ENCODE peak calls at places on chromosomes 1 and 21, in four cellular contexts. E is mesothelial cell of epicardium, K is cardiac muscle cell, G is GM10248. L is an unnamed sample.

GRCh38 chr1:111847519-111847918 is 91.8 kb downstream of the DDX20 start:
- DNase-seq in E (no peak), K (no peak), G (no peak), L (no peak)

GRCh38 chr1:189804352-189804751 is 673.3 kb downstream of the BRINP3 start:
- DNase-seq in E (no peak), K (peak; percentile 5), G (no peak), L (no peak)

GRCh38 chr1:156499703-156500577 is 635 bp downstream of the MEF2D start:
- DNase-seq in E (no peak), K (no peak), G (no peak), L (peak; percentile 57)

GRCh38 chr1:216323344-216323743 is 99.9 kb downstream of the USH2A start:
- DNase-seq in E (no peak), K (no peak), G (no peak), L (no peak)

GRCh38 chr1:44723064-44723463 is 7.9 kb downstream of the RNU5D-1 start:
- DNase-seq in E (no peak), K (no peak), G (no peak), L (no peak)

GRCh38 chr1:93081716-93082115 is 2.6 kb downstream of the MTF2 start:
- DNase-seq in E (no peak), K (no peak), G (no peak), L (no peak)

GRCh38 chr1:84298688-84299535 is 2.6 kb upstream of the SAMD13 start:
- DNase-seq in E (no peak), K (peak; percentile 52), G (peak; percentile 64), L (peak; percentile 48)

GRCh38 chr21:18153063-18153462 is 91.6 kb upstream of the CHODL start:
- DNase-seq in E (no peak), K (no peak), G (no peak), L (no peak)

GRCh38 chr1:53246261-53247134 is 8.2 kb upstream of the MAGOH start:
- DNase-seq in E (no peak), K (no peak), G (no peak), L (no peak)

GRCh38 chr1:48450505-48450904 is 21.5 kb downstream of the SPATA6 start:
- DNase-seq in E (no peak), K (no peak), G (no peak), L (no peak)

GRCh38 chr21:33386222-33386784 is 16.9 kb upstream of the IFNGR2 start:
- DNase-seq in E (no peak), K (peak; percentile 24), G (no peak), L (no peak)

GRCh38 chr1:180169641-180170155 is 15.0 kb downstream of the QSOX1 start:
- DNase-seq in E (no peak), K (no peak), G (no peak), L (no peak)

GRCh38 chr1:33429846-33430750 is 797 bp downstream of the PHC2 start:
- DNase-seq in E (peak; percentile 33), K (peak; percentile 54), G (no peak), L (peak; percentile 52)

GRCh38 chr1:59769412-59770095 is 45.2 kb upstream of the HOOK1 start:
- DNase-seq in E (no peak), K (no peak), G (no peak), L (no peak)

GRCh38 chr1:7333576-7333975 is 437.5 kb upstream of the VAMP3 start:
- DNase-seq in E (no peak), K (no peak), G (no peak), L (no peak)

GRCh38 chr1:154154534-154155181 is at the start of gene NUP210L:
- DNase-seq in E (no peak), K (no peak), G (no peak), L (peak; percentile 55)

GRCh38 chr1:204307334-204307883 is 52.3 kb downstream of the PLEKHA6 start:
- DNase-seq in E (no peak), K (peak; percentile 63), G (no peak), L (no peak)

GRCh38 chr21:16968436-16968835 is 544.4 kb upstream of the CXADR start:
- DNase-seq in E (no peak), K (no peak), G (no peak), L (no peak)

GRCh38 chr1:119040489-119040888 is 52.3 kb upstream of the TBX15 start:
- DNase-seq in E (no peak), K (no peak), G (no peak), L (no peak)

GRCh38 chr1:1085171-1085841 is 11.2 kb upstream of the RNF223 start:
- DNase-seq in E (no peak), K (no peak), G (no peak), L (no peak)

GRCh38 chr1:159921251-159921650 is 4.1 kb downstream of the TAGLN2 start:
- DNase-seq in E (no peak), K (no peak), G (peak; percentile 75), L (no peak)

GRCh38 chr1:35947547-35947946 is 16.6 kb downstream of the AGO3 start:
- DNase-seq in E (no peak), K (no peak), G (no peak), L (no peak)

GRCh38 chr1:192635939-192636338 is at the start of gene RGS13:
- DNase-seq in E (no peak), K (no peak), G (no peak), L (no peak)

GRCh38 chr1:106773206-106773605 is 283.3 kb upstream of the PRMT6 start:
- DNase-seq in E (no peak), K (no peak), G (no peak), L (no peak)

DNA sequence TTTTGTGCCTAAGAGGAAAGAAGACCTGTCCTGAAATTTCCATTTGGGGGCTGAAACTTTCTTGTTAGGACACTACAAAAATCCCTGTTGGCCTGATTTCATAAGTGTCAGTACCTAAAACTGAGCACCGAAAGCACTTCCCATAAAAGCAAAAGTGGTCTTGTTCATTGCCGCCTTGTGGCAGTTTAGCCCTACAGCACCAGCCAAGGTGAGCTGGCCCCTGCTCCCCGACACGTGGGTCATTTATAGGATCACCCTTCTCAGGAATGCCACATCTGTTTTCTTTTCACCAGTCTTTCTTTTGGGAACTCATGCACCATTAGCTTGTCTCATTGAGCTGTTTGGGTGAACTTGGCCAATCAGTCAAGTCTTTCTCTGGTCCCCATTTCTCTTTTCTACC is 155.8 kb upstream of the KAZN start:
- DNase-seq in E (no peak), K (no peak), G (no peak), L (no peak)
- TF ChIP-seq CTCF in E (no peak), K (no peak), G (no peak), L (no peak)

GRCh38 chr1:88936223-88936523 is 44.8 kb upstream of the GTF2B start:
- DNase-seq in E (no peak), K (no peak), G (no peak), L (no peak)
- TF ChIP-seq CTCF in E (peak; percentile 61), K (no peak), G (no peak), L (no peak)

GRCh38 chr1:40855513-40855912 is 6.7 kb downstream of the CITED4 start:
- DNase-seq in E (no peak), K (no peak), G (no peak), L (no peak)
- TF ChIP-seq CTCF in E (no peak), K (peak; percentile 40), G (peak; percentile 17), L (peak; percentile 20)

GRCh38 chr1:28436211-28436769 is 66.8 kb downstream of the PHACTR4 start:
- DNase-seq in E (no peak), K (no peak), G (no peak), L (no peak)
- TF ChIP-seq CTCF in E (no peak), K (no peak), G (no peak), L (no peak)